ENCODE peak calls at places on chromosome 9, in four cellular contexts. O is WTC11, W is GM12865, R is cardiac fibroblast. E is an unnamed sample.

GRCh38 chr9:91273853-91274552 is 87.7 kb downstream of the AUH start:
- DNase-seq in O (no peak), W (peak; percentile 29), R (peak; percentile 26), E (no peak)

GRCh38 chr9:4222357-4222756 is 77.5 kb downstream of the GLIS3 start:
- DNase-seq in O (no peak), W (no peak), R (no peak), E (no peak)

GRCh38 chr9:85420750-85421149 is 321.0 kb downstream of the AGTPBP1 start:
- DNase-seq in O (peak; percentile 51), W (peak; percentile 24), R (peak; percentile 44), E (no peak)

GRCh38 chr9:70868661-70869652 is 252.5 kb downstream of the TRPM3 start:
- DNase-seq in O (no peak), W (no peak), R (peak; percentile 90), E (no peak)

GRCh38 chr9:8857330-8858249 is 1058.0 kb upstream of the DMAC1 start:
- DNase-seq in O (peak; percentile 77), W (no peak), R (peak; percentile 38), E (peak; percentile 82)

GRCh38 chr9:115595951-115596742 is 478.2 kb upstream of the TNC start:
- DNase-seq in O (no peak), W (no peak), R (peak; percentile 87), E (no peak)

GRCh38 chr9:16119861-16120641 is 567.2 kb downstream of the CCDC171 start:
- DNase-seq in O (no peak), W (no peak), R (peak; percentile 51), E (no peak)

GRCh38 chr9:124137944-124138335 is 119.8 kb upstream of the NEK6 start:
- DNase-seq in O (no peak), W (peak; percentile 35), R (no peak), E (no peak)

GRCh38 chr9:116250881-116251280 is 97.3 kb downstream of the PAPPA start:
- DNase-seq in O (no peak), W (no peak), R (peak; percentile 42), E (no peak)

GRCh38 chr9:125494555-125494920 is 212.5 kb downstream of the MAPKAP1 start:
- DNase-seq in O (no peak), W (no peak), R (no peak), E (no peak)

GRCh38 chr9:74497750-74498615 is 848 bp downstream of the RORB start:
- DNase-seq in O (peak; percentile 63), W (peak; percentile 16), R (peak; percentile 23), E (peak; percentile 53)

GRCh38 chr9:16157216-16157615 is 604.4 kb downstream of the CCDC171 start:
- DNase-seq in O (no peak), W (no peak), R (no peak), E (no peak)

GRCh38 chr9:87501806-87502205 is 4.1 kb downstream of the DAPK1 start:
- DNase-seq in O (no peak), W (no peak), R (no peak), E (no peak)

GRCh38 chr9:38160613-38161215 is 91.7 kb upstream of the SHB start:
- DNase-seq in O (peak; percentile 86), W (peak; percentile 81), R (peak; percentile 69), E (peak; percentile 76)

GRCh38 chr9:33040792-33041458 is 15.9 kb downstream of the DNAJA1 start:
- DNase-seq in O (no peak), W (no peak), R (no peak), E (no peak)

GRCh38 chr9:107137495-107138202 is 145.4 kb upstream of the RAD23B start:
- DNase-seq in O (no peak), W (peak; percentile 28), R (peak; percentile 56), E (no peak)

GRCh38 chr9:124256517-124257069 is 1.2 kb upstream of the NEK6 start:
- DNase-seq in O (no peak), W (no peak), R (peak; percentile 77), E (peak; percentile 59)

GRCh38 chr9:75616841-75617566 is 273.5 kb upstream of the PCSK5 start:
- DNase-seq in O (no peak), W (no peak), R (no peak), E (no peak)

GRCh38 chr9:92293452-92294296 is at the start of gene IARS1:
- DNase-seq in O (peak; percentile 99), W (peak; percentile 99), R (peak; percentile 99), E (peak; percentile 100)

GRCh38 chr9:85430659-85431370 is 310.9 kb downstream of the AGTPBP1 start:
- DNase-seq in O (no peak), W (no peak), R (no peak), E (no peak)

GRCh38 chr9:114140850-114141249 is 14.5 kb upstream of the COL27A1 start:
- DNase-seq in O (no peak), W (no peak), R (no peak), E (no peak)

GRCh38 chr9:119052339-119053030 is 316.8 kb downstream of the BRINP1 start:
- DNase-seq in O (no peak), W (no peak), R (no peak), E (no peak)

GRCh38 chr9:135887585-135888050 is 19.7 kb downstream of the CAMSAP1 start:
- DNase-seq in O (peak; percentile 63), W (peak; percentile 24), R (no peak), E (peak; percentile 38)

GRCh38 chr9:18822850-18823249 is 210.2 kb downstream of the SAXO1 start:
- DNase-seq in O (no peak), W (no peak), R (no peak), E (no peak)

GRCh38 chr9:85521331-85522197 is 220.2 kb downstream of the AGTPBP1 start:
- DNase-seq in O (no peak), W (no peak), R (no peak), E (peak; percentile 41)

GRCh38 chr9:137312852-137313325 is 10.8 kb upstream of the NRARP start:
- DNase-seq in O (no peak), W (no peak), R (no peak), E (peak; percentile 21)

GRCh38 chr9:26324787-26325186 is 567.8 kb downstream of the CAAP1 start:
- DNase-seq in O (no peak), W (no peak), R (peak; percentile 43), E (no peak)

DNA sequence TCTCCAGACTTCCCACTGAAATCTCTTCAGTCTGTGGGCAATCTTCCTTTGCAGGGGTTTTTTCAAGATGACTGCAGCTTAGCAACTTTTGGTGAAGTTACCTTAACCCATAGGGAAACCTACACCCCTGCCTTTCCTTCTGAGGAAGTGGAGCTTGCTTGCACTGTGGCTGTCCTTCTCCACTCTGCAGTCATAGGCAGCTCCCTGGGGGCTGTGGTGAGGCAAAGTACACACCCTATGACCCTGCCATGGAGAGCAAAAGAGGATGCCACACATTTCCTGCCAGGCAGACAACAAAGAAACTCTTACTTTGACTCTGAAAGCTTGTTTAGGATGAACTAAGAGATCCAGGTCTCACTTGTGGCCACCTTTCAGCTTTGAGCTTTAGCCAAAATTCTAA is 163.9 kb downstream of the TMEM38B start:
- DNase-seq in O (no peak), W (no peak), R (no peak), E (no peak)
- TF ChIP-seq CTCF in O (no peak), W (no peak), R (no peak), E (no peak)

GRCh38 chr9:35253075-35253474 is 91.3 kb downstream of the UNC13B start:
- DNase-seq in O (no peak), W (no peak), R (no peak), E (no peak)

GRCh38 chr9:35257986-35258664 is 96.3 kb downstream of the UNC13B start:
- DNase-seq in O (no peak), W (no peak), R (no peak), E (no peak)

GRCh38 chr9:35258665-35259474 is 97.1 kb downstream of the UNC13B start:
- DNase-seq in O (peak; percentile 64), W (peak; percentile 68), R (peak; percentile 88), E (peak; percentile 71)

GRCh38 chr9:35254237-35254636 is 92.4 kb downstream of the UNC13B start:
- DNase-seq in O (no peak), W (no peak), R (no peak), E (no peak)
- TF ChIP-seq CTCF in O (no peak), W (no peak), R (no peak), E (no peak)

GRCh38 chr9:77215874-77216273 is 38.5 kb downstream of the VPS13A start:
- DNase-seq in O (no peak), W (no peak), R (peak; percentile 40), E (no peak)
- TF ChIP-seq CTCF in O (no peak), W (no peak), R (peak; percentile 22), E (no peak)

GRCh38 chr9:89452561-89452960 is 45.4 kb downstream of the SEMA4D start:
- DNase-seq in O (no peak), W (no peak), R (no peak), E (no peak)
- TF ChIP-seq CTCF in O (no peak), W (no peak), R (no peak), E (no peak)

GRCh38 chr9:133489253-133490190 is 10.6 kb upstream of the SLC2A6 start:
- DNase-seq in O (no peak), W (no peak), R (no peak), E (no peak)
- TF ChIP-seq CTCF in O (no peak), W (no peak), R (no peak), E (no peak)